ENCODE peak calls at places on chromosomes 2 and 18, in four cellular contexts. One of them, this sample, is unnamed.

GRCh38 chr2:152098033-152098797 is 629 bp downstream of the CACNB4 start:
- DNase-seq in pancreas: peak
- DNase-seq in fibroblast of lung: peak
- DNase-seq in tibial artery: peak
- DNase-seq in this sample: no peak

GRCh38 chr2:205689837-205690236 is 7.5 kb downstream of the NRP2 start:
- DNase-seq in pancreas: no peak
- DNase-seq in fibroblast of lung: no peak
- DNase-seq in tibial artery: no peak
- DNase-seq in this sample: no peak

GRCh38 chr2:162694255-162694654 is 144.3 kb downstream of the KCNH7 start:
- DNase-seq in pancreas: no peak
- DNase-seq in fibroblast of lung: no peak
- DNase-seq in tibial artery: no peak
- DNase-seq in this sample: no peak

GRCh38 chr2:144230452-144231085 is 289.4 kb downstream of the ZEB2 start:
- DNase-seq in pancreas: no peak
- DNase-seq in fibroblast of lung: peak
- DNase-seq in tibial artery: no peak
- DNase-seq in this sample: no peak

GRCh38 chr2:50347355-50348044 is 684.4 kb downstream of the NRXN1 start:
- DNase-seq in pancreas: no peak
- DNase-seq in fibroblast of lung: no peak
- DNase-seq in tibial artery: no peak
- DNase-seq in this sample: no peak

GRCh38 chr2:18545384-18545783 is 15.1 kb downstream of the RDH14 start:
- DNase-seq in pancreas: no peak
- DNase-seq in fibroblast of lung: peak
- DNase-seq in tibial artery: no peak
- DNase-seq in this sample: no peak

GRCh38 chr18:55635439-55635838 is 47.4 kb upstream of the TCF4 start:
- DNase-seq in pancreas: no peak
- DNase-seq in fibroblast of lung: no peak
- DNase-seq in tibial artery: no peak
- DNase-seq in this sample: no peak

GRCh38 chr18:74248189-74248975 is 43.4 kb downstream of the CYB5A start:
- DNase-seq in pancreas: no peak
- DNase-seq in fibroblast of lung: no peak
- DNase-seq in tibial artery: no peak
- DNase-seq in this sample: no peak

GRCh38 chr2:212538156-212539144 is at the start of gene ERBB4:
- DNase-seq in pancreas: peak
- DNase-seq in fibroblast of lung: no peak
- DNase-seq in tibial artery: peak
- DNase-seq in this sample: peak

GRCh38 chr2:180040146-180040925 is 33.2 kb upstream of the CWC22 start:
- DNase-seq in pancreas: no peak
- DNase-seq in fibroblast of lung: peak
- DNase-seq in tibial artery: no peak
- DNase-seq in this sample: no peak

GRCh38 chr2:188978291-188979081 is 4.3 kb downstream of the COL3A1 start:
- DNase-seq in pancreas: no peak
- DNase-seq in fibroblast of lung: peak
- DNase-seq in tibial artery: peak
- DNase-seq in this sample: peak

DNA sequence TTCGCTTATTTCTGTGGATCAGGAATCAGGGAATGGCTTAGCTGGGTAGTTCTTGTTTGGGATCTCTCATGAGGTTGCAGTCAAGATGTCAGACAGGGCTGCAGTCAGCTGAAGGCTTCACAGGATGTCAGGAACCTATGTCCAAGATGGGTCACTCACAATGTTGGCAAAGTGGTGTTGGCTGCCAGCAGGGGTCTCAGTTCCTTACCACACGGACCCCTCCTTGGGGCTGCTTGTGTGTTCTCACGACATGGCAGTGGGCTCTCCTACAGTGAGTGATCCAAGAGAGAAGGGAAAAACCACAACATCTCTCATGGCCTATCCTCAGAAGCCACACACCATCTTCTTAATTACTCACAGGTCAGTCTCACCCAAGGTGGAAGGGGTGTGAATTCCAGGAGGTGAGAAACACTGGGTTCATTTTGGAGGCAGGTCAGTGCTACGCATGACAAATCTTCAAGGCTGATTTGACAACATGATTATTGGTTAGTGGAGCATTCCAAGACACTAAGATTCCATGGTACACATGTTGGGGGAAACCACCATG is 1.3 kb upstream of the ANTXR1 start:
- DNase-seq in pancreas: no peak
- DNase-seq in fibroblast of lung: no peak
- DNase-seq in tibial artery: no peak
- DNase-seq in this sample: no peak
- TF ChIP-seq CTCF in pancreas: no peak
- TF ChIP-seq CTCF in fibroblast of lung: no peak
- TF ChIP-seq CTCF in tibial artery: no peak
- TF ChIP-seq CTCF in this sample: no peak

GRCh38 chr2:15942711-15943345 is 2.5 kb downstream of the MYCN start:
- DNase-seq in pancreas: no peak
- DNase-seq in fibroblast of lung: no peak
- DNase-seq in tibial artery: no peak
- DNase-seq in this sample: no peak

GRCh38 chr2:15944325-15945017 is 4.1 kb downstream of the MYCN start:
- DNase-seq in pancreas: no peak
- DNase-seq in fibroblast of lung: no peak
- DNase-seq in tibial artery: no peak
- DNase-seq in this sample: no peak

GRCh38 chr2:15943914-15944313 is 3.6 kb downstream of the MYCN start:
- DNase-seq in pancreas: no peak
- DNase-seq in fibroblast of lung: peak
- DNase-seq in tibial artery: no peak
- DNase-seq in this sample: no peak

GRCh38 chr2:15941970-15942710 is 1.8 kb downstream of the MYCN start:
- DNase-seq in pancreas: no peak
- DNase-seq in fibroblast of lung: no peak
- DNase-seq in tibial artery: no peak
- DNase-seq in this sample: peak

GRCh38 chr2:15943378-15943851 is 3.1 kb downstream of the MYCN start:
- DNase-seq in pancreas: no peak
- DNase-seq in fibroblast of lung: no peak
- DNase-seq in tibial artery: no peak
- DNase-seq in this sample: peak
- TF ChIP-seq CTCF in pancreas: no peak
- TF ChIP-seq CTCF in fibroblast of lung: no peak
- TF ChIP-seq CTCF in tibial artery: no peak
- TF ChIP-seq CTCF in this sample: peak

GRCh38 chr2:238720232-238720672 is 127.6 kb upstream of the TWIST2 start:
- DNase-seq in pancreas: no peak
- DNase-seq in fibroblast of lung: peak
- DNase-seq in tibial artery: peak
- DNase-seq in this sample: no peak
- TF ChIP-seq CTCF in pancreas: peak
- TF ChIP-seq CTCF in fibroblast of lung: peak
- TF ChIP-seq CTCF in tibial artery: peak
- TF ChIP-seq CTCF in this sample: peak

DNA sequence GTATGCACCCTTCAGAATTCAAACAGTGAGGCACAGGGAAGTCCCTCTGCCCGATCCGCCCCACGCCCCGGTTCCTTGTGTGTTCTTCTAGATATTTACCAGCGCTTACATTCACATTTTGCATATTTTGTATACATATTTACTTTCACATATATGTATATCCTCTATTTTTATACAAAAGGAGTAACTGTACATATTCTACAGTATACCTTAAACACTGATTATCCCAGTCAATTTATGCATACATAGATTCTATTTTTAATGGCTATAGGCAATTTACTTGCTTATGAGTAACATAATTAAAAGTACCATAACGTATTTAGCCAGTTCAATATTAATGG is 309 bp upstream of the DUSP11 start:
- DNase-seq in pancreas: no peak
- DNase-seq in fibroblast of lung: no peak
- DNase-seq in tibial artery: no peak
- DNase-seq in this sample: no peak
- TF ChIP-seq CTCF in pancreas: no peak
- TF ChIP-seq CTCF in fibroblast of lung: no peak
- TF ChIP-seq CTCF in tibial artery: no peak
- TF ChIP-seq CTCF in this sample: no peak

GRCh38 chr2:241804326-241805276 is 4.4 kb upstream of the NEU4 start:
- DNase-seq in pancreas: peak
- DNase-seq in fibroblast of lung: no peak
- DNase-seq in tibial artery: peak
- DNase-seq in this sample: no peak
- TF ChIP-seq CTCF in pancreas: no peak
- TF ChIP-seq CTCF in fibroblast of lung: no peak
- TF ChIP-seq CTCF in tibial artery: no peak
- TF ChIP-seq CTCF in this sample: no peak

GRCh38 chr2:95165030-95165370 is 609 bp upstream of the ZNF2 start:
- DNase-seq in pancreas: no peak
- DNase-seq in fibroblast of lung: no peak
- DNase-seq in tibial artery: no peak
- DNase-seq in this sample: no peak

GRCh38 chr2:95166065-95166763 is 605 bp downstream of the ZNF2 start:
- DNase-seq in pancreas: no peak
- DNase-seq in fibroblast of lung: no peak
- DNase-seq in tibial artery: no peak
- DNase-seq in this sample: no peak

GRCh38 chr2:95159690-95160449 is at the start of gene ZNF514:
- DNase-seq in pancreas: peak
- DNase-seq in fibroblast of lung: peak
- DNase-seq in tibial artery: peak
- DNase-seq in this sample: peak

DNA sequence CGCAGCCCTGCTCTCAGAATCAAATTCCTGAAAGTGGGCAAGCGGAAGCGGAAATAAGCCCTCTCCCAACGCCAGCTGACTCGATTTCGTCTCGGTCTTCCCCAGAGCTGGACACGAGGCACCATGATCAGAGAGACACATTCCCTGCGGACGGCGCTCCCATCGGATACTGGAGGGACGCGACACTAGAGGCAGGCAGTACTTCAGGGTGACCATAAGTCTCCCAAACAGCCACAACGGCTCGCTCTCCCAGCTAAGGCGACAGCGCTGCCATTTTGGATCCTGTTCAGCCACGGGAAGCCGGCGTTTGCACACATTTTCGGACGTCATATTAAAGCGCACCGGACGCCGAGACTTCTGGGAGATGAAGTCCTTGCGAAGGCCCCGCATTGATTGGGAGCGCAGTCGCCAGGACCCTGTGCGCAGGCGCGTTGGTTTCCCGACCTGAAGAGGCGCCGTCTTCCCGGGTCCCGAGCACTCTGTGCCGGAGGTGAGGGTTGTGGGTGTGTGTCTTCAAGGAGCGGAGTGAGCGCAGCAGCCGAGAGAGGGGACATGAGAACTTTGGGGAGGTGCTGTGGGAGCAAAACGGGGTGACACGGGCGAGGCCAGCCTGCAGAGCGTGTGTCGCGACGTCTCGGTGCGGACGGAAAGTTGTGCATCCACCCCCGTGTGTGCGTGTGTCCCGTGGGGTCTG is at the start of gene ZNF2:
- DNase-seq in pancreas: peak
- DNase-seq in fibroblast of lung: peak
- DNase-seq in tibial artery: peak
- DNase-seq in this sample: peak
- TF ChIP-seq CTCF in pancreas: no peak
- TF ChIP-seq CTCF in fibroblast of lung: no peak
- TF ChIP-seq CTCF in tibial artery: no peak
- TF ChIP-seq CTCF in this sample: no peak

DNA sequence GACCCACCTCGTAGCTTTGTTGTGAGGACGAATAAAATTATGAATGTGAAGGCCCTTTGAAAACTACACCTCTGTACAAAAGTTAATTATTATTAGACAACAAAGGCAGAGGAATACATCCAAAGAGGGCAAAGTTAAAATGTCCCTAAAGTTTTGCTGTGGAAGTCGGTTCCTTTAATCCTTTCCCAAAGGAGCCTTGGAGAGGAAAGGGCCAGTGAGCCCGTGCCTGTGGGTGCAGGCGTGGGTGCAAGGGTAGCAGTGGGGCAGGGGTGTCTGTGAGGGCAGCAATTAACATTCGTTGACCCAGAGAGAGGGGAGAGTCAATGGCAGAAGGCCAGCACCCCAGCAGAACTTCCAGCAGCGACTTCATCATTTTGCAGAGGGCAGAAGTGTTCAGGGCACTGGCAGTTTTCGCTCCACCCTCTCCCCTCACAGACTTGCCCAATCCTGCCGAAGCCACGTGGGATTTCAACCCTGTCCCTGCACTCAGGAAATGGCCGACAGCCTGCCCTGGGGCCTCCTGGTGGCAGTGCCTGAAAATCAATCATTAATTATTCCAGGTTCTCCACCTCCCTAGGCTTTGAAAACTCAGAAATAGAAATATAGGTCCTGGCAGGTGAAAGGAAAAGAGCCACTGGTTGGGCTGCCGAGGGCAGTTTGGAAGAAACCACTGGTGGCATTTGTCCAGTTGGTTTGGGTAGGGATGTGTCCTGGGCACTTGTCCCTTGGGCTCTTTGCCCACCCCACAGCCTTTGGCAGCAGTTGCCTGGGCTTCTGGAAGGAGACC is 4.2 kb upstream of the PAX8 start:
- DNase-seq in pancreas: peak
- DNase-seq in fibroblast of lung: peak
- DNase-seq in tibial artery: peak
- DNase-seq in this sample: peak
- TF ChIP-seq CTCF in pancreas: no peak
- TF ChIP-seq CTCF in fibroblast of lung: no peak
- TF ChIP-seq CTCF in tibial artery: peak
- TF ChIP-seq CTCF in this sample: peak

GRCh38 chr2:201345636-201346213 is 11.4 kb downstream of the FLACC1 start:
- DNase-seq in pancreas: no peak
- DNase-seq in fibroblast of lung: no peak
- DNase-seq in tibial artery: no peak
- DNase-seq in this sample: no peak

GRCh38 chr2:201347154-201347553 is 10.0 kb downstream of the FLACC1 start:
- DNase-seq in pancreas: no peak
- DNase-seq in fibroblast of lung: no peak
- DNase-seq in tibial artery: no peak
- DNase-seq in this sample: no peak

GRCh38 chr2:201342923-201343322 is 14.2 kb downstream of the FLACC1 start:
- DNase-seq in pancreas: no peak
- DNase-seq in fibroblast of lung: no peak
- DNase-seq in tibial artery: no peak
- DNase-seq in this sample: no peak

GRCh38 chr2:201343559-201343958 is 13.6 kb downstream of the FLACC1 start:
- DNase-seq in pancreas: no peak
- DNase-seq in fibroblast of lung: no peak
- DNase-seq in tibial artery: no peak
- DNase-seq in this sample: no peak

GRCh38 chr2:201344663-201345366 is 12.3 kb downstream of the FLACC1 start:
- DNase-seq in pancreas: no peak
- DNase-seq in fibroblast of lung: no peak
- DNase-seq in tibial artery: no peak
- DNase-seq in this sample: peak
- TF ChIP-seq CTCF in pancreas: no peak
- TF ChIP-seq CTCF in fibroblast of lung: no peak
- TF ChIP-seq CTCF in tibial artery: no peak
- TF ChIP-seq CTCF in this sample: peak